ENCODE peak calls at places on chromosomes 7 and 10, in nine cellular contexts. Q is HEK293T; S is D341Med; W is Daoy; O is T follicular helper cell; E is naive B cell; B is tibial artery; F is upper lobe of left lung; X is stimulated activated CD8-positive, alpha-beta memory T cell treated with anti-CD3 and anti-CD28 coated beads, Interleukin-15, amount 100 ng/mL, for 24 hours. L is an unnamed sample.

GRCh38 chr7:31882187-31882586 is 188.0 kb downstream of the PDE1C start:
- DNase-seq in Q (no peak), S (no peak), W (peak; percentile 35), O (no peak), E (no peak), B (peak; percentile 57), F (no peak), X (no peak), L (peak; percentile 27)

GRCh38 chr7:12436896-12437535 is 33.4 kb upstream of the VWDE start:
- DNase-seq in Q (no peak), S (peak; percentile 31), W (peak; percentile 43), O (no peak), E (no peak), B (no peak), F (no peak), X (no peak), L (peak; percentile 16)

GRCh38 chr7:44224951-44225565 is 24.3 kb downstream of the YKT6 start:
- DNase-seq in Q (no peak), S (no peak), W (no peak), O (no peak), E (no peak), B (no peak), F (no peak), X (no peak), L (no peak)

GRCh38 chr10:11697718-11698527 is 44.3 kb upstream of the ECHDC3 start:
- DNase-seq in Q (no peak), S (no peak), W (no peak), O (no peak), E (no peak), B (no peak), F (no peak), X (no peak), L (no peak)

GRCh38 chr7:131197920-131198610 is 129.6 kb upstream of the MKLN1 start:
- DNase-seq in Q (no peak), S (no peak), W (peak; percentile 69), O (no peak), E (no peak), B (no peak), F (no peak), X (no peak), L (peak; percentile 61)

GRCh38 chr7:29408841-29409243 is 154.8 kb upstream of the PRR15 start:
- DNase-seq in Q (peak; percentile 67), S (peak; percentile 70), W (peak; percentile 86), O (peak; percentile 22), E (peak; percentile 36), B (peak; percentile 48), F (peak; percentile 28), X (no peak), L (peak; percentile 83)

GRCh38 chr10:58385784-58386112 is 538 bp downstream of the TFAM start:
- DNase-seq in Q (peak; percentile 58), S (peak; percentile 62), W (peak; percentile 26), O (no peak), E (no peak), B (peak; percentile 23), F (peak; percentile 47), X (no peak), L (peak; percentile 33)

GRCh38 chr7:55774327-55775050 is 88.1 kb downstream of the SEPTIN14 start:
- DNase-seq in Q (no peak), S (no peak), W (peak; percentile 19), O (no peak), E (no peak), B (no peak), F (no peak), X (no peak), L (no peak)

GRCh38 chr10:62843591-62843990 is 27.4 kb upstream of the EGR2 start:
- DNase-seq in Q (no peak), S (no peak), W (no peak), O (no peak), E (no peak), B (no peak), F (no peak), X (no peak), L (no peak)

GRCh38 chr10:6202098-6202683 is 541 bp upstream of the PFKFB3 start:
- DNase-seq in Q (no peak), S (no peak), W (no peak), O (no peak), E (no peak), B (no peak), F (no peak), X (no peak), L (no peak)